ENCODE peak calls at places on chromosomes 3 and 15, in five cellular contexts. H, F, W, O and S are unnamed samples.

GRCh38 chr3:100662113-100662823 is 47.0 kb upstream of the TFG start:
- DNase-seq in H (no peak), F (no peak), W (peak), O (no peak), S (no peak)

GRCh38 chr3:61253756-61254155 is 2.5 kb upstream of the FHIT start:
- DNase-seq in H (no peak), F (no peak), W (no peak), O (no peak), S (no peak)

GRCh38 chr3:47578119-47578630 is 490 bp downstream of the CSPG5 start:
- DNase-seq in H (no peak), F (no peak), W (peak), O (no peak), S (no peak)

GRCh38 chr3:63855333-63855940 is 8.2 kb downstream of the THOC7 start:
- DNase-seq in H (no peak), F (no peak), W (no peak), O (no peak), S (no peak)

GRCh38 chr15:80351211-80351610 is 53.0 kb upstream of the ARNT2 start:
- DNase-seq in H (no peak), F (no peak), W (no peak), O (no peak), S (no peak)

GRCh38 chr15:95760508-95760907 is 570.0 kb upstream of the NR2F2 start:
- DNase-seq in H (peak), F (no peak), W (peak), O (no peak), S (no peak)

GRCh38 chr15:79088426-79089205 is 2.0 kb downstream of the RASGRF1 start:
- DNase-seq in H (no peak), F (no peak), W (no peak), O (no peak), S (no peak)

GRCh38 chr3:134328147-134328591 is 46.1 kb downstream of the AMOTL2 start:
- DNase-seq in H (peak), F (no peak), W (peak), O (peak), S (no peak)

GRCh38 chr3:197352382-197352781 is 54.0 kb upstream of the DLG1 start:
- DNase-seq in H (no peak), F (no peak), W (peak), O (no peak), S (no peak)

GRCh38 chr15:39738998-39739397 is 43.6 kb downstream of the FSIP1 start:
- DNase-seq in H (no peak), F (no peak), W (no peak), O (no peak), S (no peak)

GRCh38 chr15:78796510-78796909 is 14.8 kb downstream of the ADAMTS7 start:
- DNase-seq in H (no peak), F (no peak), W (no peak), O (no peak), S (no peak)

GRCh38 chr3:127679534-127680145 is 6.9 kb downstream of the ABTB1 start:
- DNase-seq in H (no peak), F (no peak), W (no peak), O (no peak), S (no peak)